ENCODE peak calls at places on chromosomes 7 and 10, in nine cellular contexts. I, B, Z, P, A, F, Q, N and G are unnamed samples.

GRCh38 chr7:134757938-134758337 is 21.5 kb upstream of the CALD1 start:
- DNase-seq in Z (no peak), P (no peak), N (no peak), Q (no peak), I (no peak), B (no peak), A (no peak), F (no peak), G (no peak)

GRCh38 chr7:50472427-50472826 is 22.3 kb upstream of the FIGNL1 start:
- DNase-seq in I (no peak), N (no peak), A (no peak), Z (no peak), F (no peak), Q (no peak), B (no peak), P (no peak), G (no peak)

GRCh38 chr10:17354781-17355180 is 99.6 kb downstream of the ST8SIA6 start:
- DNase-seq in A (no peak), Q (no peak), B (no peak), N (no peak), P (no peak), I (no peak), F (no peak), Z (no peak), G (no peak)

GRCh38 chr7:95478139-95479037 is 7.4 kb upstream of the ASB4 start:
- DNase-seq in Q (peak; percentile 19), F (no peak), N (no peak), Z (peak; percentile 49), A (peak; percentile 42), I (no peak), P (no peak), B (no peak), G (no peak)

GRCh38 chr10:132482090-132482489 is 55.5 kb upstream of the INPP5A start:
- DNase-seq in I (no peak), N (no peak), B (peak; percentile 71), A (no peak), Q (peak; percentile 17), F (peak; percentile 78), Z (no peak), P (no peak), G (no peak)

GRCh38 chr7:94258418-94258817 is 136.3 kb upstream of the COL1A2 start:
- DNase-seq in A (no peak), Q (no peak), I (no peak), N (no peak), B (no peak), F (no peak), Z (no peak), P (no peak), G (no peak)

GRCh38 chr7:16891338-16891737 is 9.6 kb upstream of the AGR3 start:
- DNase-seq in P (no peak), N (no peak), I (no peak), Z (peak; percentile 17), Q (peak; percentile 56), A (peak; percentile 23), B (no peak), F (no peak), G (no peak)

GRCh38 chr7:131383417-131383816 is 55.7 kb downstream of the MKLN1 start:
- DNase-seq in B (no peak), I (no peak), Z (no peak), Q (peak; percentile 37), N (no peak), F (no peak), P (no peak), A (no peak), G (no peak)

GRCh38 chr7:83413831-83414230 is 235.1 kb downstream of the SEMA3E start:
- DNase-seq in A (no peak), I (no peak), N (no peak), Q (peak; percentile 7), P (no peak), F (no peak), B (no peak), Z (peak; percentile 1), G (no peak)

GRCh38 chr10:22849077-22849810 is 78.6 kb upstream of the ARMC3 start:
- DNase-seq in B (peak; percentile 83), N (no peak), I (no peak), Z (no peak), A (peak; percentile 58), Q (peak; percentile 85), P (no peak), F (peak; percentile 89), G (no peak)

GRCh38 chr10:201328-201771 is 66.1 kb downstream of the ZMYND11 start:
- DNase-seq in A (no peak), N (no peak), Q (peak; percentile 81), I (no peak), P (no peak), F (no peak), B (no peak), Z (no peak), G (no peak)

GRCh38 chr7:155618708-155619633 is 25.5 kb upstream of the RBM33 start:
- DNase-seq in Z (no peak), P (no peak), I (no peak), B (no peak), F (no peak), A (peak; percentile 76), Q (no peak), N (no peak), G (no peak)

GRCh38 chr10:29703276-29703675 is 68.5 kb upstream of the SVIL start:
- DNase-seq in Q (no peak), P (no peak), N (no peak), B (no peak), A (no peak), I (no peak), Z (no peak), F (no peak), G (peak; percentile 87)

GRCh38 chr7:34143397-34143796 is 238.1 kb downstream of the BMPER start:
- DNase-seq in P (no peak), Z (no peak), Q (no peak), A (no peak), B (no peak), I (no peak), F (no peak), N (no peak), G (no peak)

GRCh38 chr7:151769189-151769821 is 107.6 kb downstream of the PRKAG2 start:
- DNase-seq in B (no peak), I (no peak), F (no peak), A (no peak), N (no peak), P (no peak), Q (no peak), Z (no peak), G (no peak)

GRCh38 chr10:9621216-9621615 is 1396.5 kb upstream of the CELF2 start:
- DNase-seq in N (no peak), Z (no peak), B (no peak), I (no peak), F (no peak), Q (no peak), A (no peak), P (no peak), G (no peak)

GRCh38 chr10:132349766-132350165 is 17.8 kb downstream of the LRRC27 start:
- DNase-seq in Q (no peak), Z (no peak), F (no peak), I (no peak), P (no peak), N (no peak), A (no peak), B (no peak), G (no peak)

GRCh38 chr10:44043646-44044368 is 341.1 kb downstream of the CXCL12 start:
- DNase-seq in I (no peak), N (peak; percentile 8), P (no peak), Z (no peak), B (no peak), F (no peak), A (no peak), Q (no peak), G (peak; percentile 72)

DNA sequence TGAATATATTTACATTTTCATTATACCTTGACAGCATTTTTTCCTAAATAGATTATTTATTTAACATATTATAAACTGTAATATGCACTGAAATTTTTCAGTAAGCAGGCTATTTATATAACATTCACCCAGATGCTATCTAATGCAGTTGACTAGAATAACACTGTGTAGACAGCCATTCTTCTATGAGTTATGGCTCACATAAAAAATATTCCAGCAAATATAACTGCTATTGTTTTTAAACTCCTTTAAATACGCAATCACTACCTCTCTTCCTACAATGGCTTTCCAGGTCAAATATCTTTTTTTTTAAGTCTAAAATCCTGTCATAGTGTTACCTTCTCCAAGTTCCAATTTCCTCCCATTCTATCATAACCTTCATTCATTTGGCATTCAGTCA is 21.5 kb downstream of the TPK1 start:
- DNase-seq in F (no peak), A (no peak), Z (no peak), Q (peak; percentile 57), B (no peak), I (no peak), P (no peak), N (no peak), G (no peak)
- TF ChIP-seq POLR2AphosphoS5 in F (no peak), A (no peak), Z (no peak), Q (no peak), B (no peak), I (no peak), P (no peak), N (no peak), G (no peak)

GRCh38 chr10:112296908-112297331 is 13.7 kb downstream of the TECTB start:
- DNase-seq in F (no peak), A (no peak), I (no peak), Q (no peak), N (no peak), B (no peak), P (no peak), Z (no peak), G (no peak)
- TF ChIP-seq POLR2AphosphoS5 in F (no peak), A (no peak), I (no peak), Q (no peak), N (no peak), B (no peak), P (no peak), Z (no peak), G (no peak)

GRCh38 chr10:88943778-88944177 is 8.8 kb downstream of the ACTA2 start:
- DNase-seq in A (no peak), P (no peak), B (no peak), Z (no peak), I (no peak), Q (no peak), F (no peak), N (no peak), G (no peak)
- TF ChIP-seq POLR2AphosphoS5 in A (no peak), P (no peak), B (no peak), Z (no peak), I (no peak), Q (no peak), F (no peak), N (no peak), G (no peak)

GRCh38 chr7:48099781-48100180 is 10.7 kb downstream of the UPP1 start:
- DNase-seq in P (no peak), F (no peak), B (no peak), A (no peak), Z (no peak), N (no peak), Q (no peak), I (no peak), G (no peak)

GRCh38 chr7:48097511-48098231 is 8.6 kb downstream of the UPP1 start:
- DNase-seq in Z (no peak), I (no peak), P (no peak), Q (peak; percentile 44), N (no peak), F (no peak), B (no peak), A (no peak), G (peak; percentile 69)

GRCh38 chr7:48094861-48095293 is 5.8 kb downstream of the UPP1 start:
- DNase-seq in P (no peak), Q (no peak), B (no peak), A (no peak), F (no peak), N (no peak), Z (no peak), I (no peak), G (no peak)

GRCh38 chr7:48098846-48099245 is 9.8 kb downstream of the UPP1 start:
- DNase-seq in B (no peak), Z (no peak), Q (no peak), A (no peak), I (no peak), F (no peak), P (no peak), N (no peak), G (no peak)

GRCh38 chr7:48096273-48096672 is 7.2 kb downstream of the UPP1 start:
- DNase-seq in F (no peak), P (no peak), Q (no peak), A (no peak), Z (no peak), B (no peak), N (no peak), I (no peak), G (no peak)
- TF ChIP-seq POLR2AphosphoS5 in F (no peak), P (no peak), Q (no peak), A (no peak), Z (no peak), B (no peak), N (no peak), I (no peak), G (no peak)